ENCODE peak calls at places on chromosome X, in four cellular contexts. N is adrenal gland, R is psoas muscle, B is astrocyte. O is an unnamed sample.

GRCh38 chrX:140141444-140142029 is 176.2 kb upstream of the CXorf66 start:
- DNase-seq in B (no peak), N (peak; percentile 68), R (no peak), O (no peak)

GRCh38 chrX:132924426-132924825 is 34.0 kb downstream of the HS6ST2 start:
- DNase-seq in R (no peak), N (no peak), B (no peak), O (no peak)

GRCh38 chrX:15804563-15804962 is 14.3 kb downstream of the ZRSR2 start:
- DNase-seq in R (no peak), B (no peak), N (no peak), O (no peak)

GRCh38 chrX:132741706-132742105 is 216.7 kb downstream of the HS6ST2 start:
- DNase-seq in B (no peak), R (no peak), N (no peak), O (no peak)

GRCh38 chrX:154516655-154517100 is 646 bp upstream of the FAM3A start:
- DNase-seq in B (peak; percentile 42), N (no peak), R (no peak), O (no peak)

GRCh38 chrX:150456466-150456865 is 93.3 kb downstream of the MAMLD1 start:
- DNase-seq in N (no peak), B (no peak), R (no peak), O (no peak)

GRCh38 chrX:18354369-18355329 is at the start of gene SCML2:
- DNase-seq in B (peak; percentile 12), R (peak; percentile 48), N (peak; percentile 43), O (peak; percentile 78)

GRCh38 chrX:40719731-40720130 is 15.6 kb downstream of the MED14 start:
- DNase-seq in B (peak; percentile 6), R (no peak), N (no peak), O (no peak)

GRCh38 chrX:124230573-124231300 is 101.7 kb upstream of the TEX13D start:
- DNase-seq in R (no peak), N (no peak), B (no peak), O (no peak)

GRCh38 chrX:6313356-6313755 is 84.7 kb upstream of the NLGN4X start:
- DNase-seq in R (no peak), B (no peak), N (no peak), O (no peak)

GRCh38 chrX:41238543-41238942 is 95.4 kb upstream of the DDX3X start:
- DNase-seq in R (no peak), N (no peak), B (peak; percentile 58), O (no peak)

GRCh38 chrX:132877954-132878536 is 80.4 kb downstream of the HS6ST2 start:
- DNase-seq in B (no peak), N (no peak), R (no peak), O (no peak)

GRCh38 chrX:52082578-52082977 is 13.6 kb upstream of the MAGED4B start:
- DNase-seq in N (no peak), B (peak; percentile 53), R (no peak), O (no peak)

GRCh38 chrX:22627576-22627975 is 354.9 kb downstream of the CBLL2 start:
- DNase-seq in N (no peak), B (no peak), R (no peak), O (no peak)

GRCh38 chrX:139875831-139876230 is 57.0 kb downstream of the ATP11C start:
- DNase-seq in B (peak; percentile 16), R (no peak), N (no peak), O (no peak)

GRCh38 chrX:49264460-49264859 is at the start of gene FOXP3:
- DNase-seq in B (no peak), N (no peak), R (no peak), O (no peak)

GRCh38 chrX:7334253-7334935 is 186.4 kb upstream of the PUDP start:
- DNase-seq in R (no peak), N (no peak), B (peak; percentile 85), O (no peak)

GRCh38 chrX:96112689-96113088 is 572.0 kb upstream of the DIAPH2 start:
- DNase-seq in N (no peak), B (no peak), R (no peak), O (no peak)

GRCh38 chrX:129825746-129826505 is 17.8 kb downstream of the ZDHHC9 start:
- DNase-seq in R (no peak), B (no peak), N (no peak), O (no peak)

GRCh38 chrX:140762061-140762460 is 52.5 kb downstream of the LINC00632 start:
- DNase-seq in B (peak; percentile 58), R (no peak), N (peak; percentile 55), O (no peak)

GRCh38 chrX:152733261-152733975 is at the start of the genes CSAG1 and MAGEA12:
- DNase-seq in R (no peak), B (no peak), N (no peak), O (no peak)

GRCh38 chrX:17605676-17606075 is 131.6 kb upstream of the SCML1 start:
- DNase-seq in B (no peak), R (no peak), N (no peak), O (no peak)

GRCh38 chrX:94178145-94178790 is 504.3 kb downstream of the FAM133A start:
- DNase-seq in B (no peak), R (no peak), N (no peak), O (no peak)

GRCh38 chrX:152212969-152213368 is 74.6 kb upstream of the MAGEA10 start:
- DNase-seq in B (no peak), R (no peak), N (no peak), O (no peak)

GRCh38 chrX:123696334-123696733 is 36.5 kb downstream of the THOC2 start:
- DNase-seq in N (no peak), R (no peak), B (no peak), O (no peak)

GRCh38 chrX:20252392-20253231 is 14.1 kb downstream of the RPS6KA3 start:
- DNase-seq in R (peak; percentile 45), N (peak; percentile 69), B (peak; percentile 19), O (peak; percentile 14)

GRCh38 chrX:155662297-155662696 is 49.5 kb upstream of the TMLHE start:
- DNase-seq in N (no peak), R (no peak), B (no peak), O (no peak)

GRCh38 chrX:121221321-121221977 is 174.0 kb downstream of the GLUD2 start:
- DNase-seq in N (no peak), R (no peak), B (no peak), O (no peak)

GRCh38 chrX:96692454-96692853 is 7.8 kb downstream of the DIAPH2 start:
- DNase-seq in N (no peak), B (no peak), R (no peak), O (no peak)

GRCh38 chrX:86369847-86370630 is 221.8 kb downstream of the DACH2 start:
- DNase-seq in B (no peak), N (no peak), R (no peak), O (no peak)

GRCh38 chrX:39755152-39756032 is 342.4 kb downstream of the BCOR start:
- DNase-seq in N (peak; percentile 91), R (peak; percentile 88), B (peak; percentile 94), O (peak; percentile 94)

GRCh38 chrX:14027031-14027430 is 2.7 kb downstream of the GEMIN8 start:
- DNase-seq in R (no peak), N (peak; percentile 32), B (peak; percentile 55), O (peak; percentile 65)

GRCh38 chrX:39302838-39303237 is 501.6 kb downstream of the MID1IP1 start:
- DNase-seq in R (no peak), N (no peak), B (no peak), O (no peak)

DNA sequence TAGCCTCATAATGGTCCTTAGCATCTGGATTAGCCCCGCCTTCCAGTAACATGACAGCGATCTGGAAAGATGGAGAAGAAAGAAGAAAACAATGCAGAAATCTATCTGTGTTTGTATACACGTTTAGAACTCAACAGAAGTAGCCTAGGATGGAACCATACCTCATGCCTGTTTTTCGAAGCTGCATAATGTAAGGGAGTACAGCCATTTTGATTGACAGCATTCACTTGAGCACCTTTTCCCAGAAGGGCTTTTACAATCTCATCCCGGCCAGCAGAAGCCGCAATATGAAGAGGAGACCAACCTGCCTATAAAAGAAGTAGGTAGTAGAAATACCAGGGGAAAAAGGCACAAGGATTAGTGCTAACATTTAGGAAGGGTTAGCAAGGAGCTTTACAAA is 3.5 kb downstream of the PSMD10 start:
- DNase-seq in B (no peak), R (no peak), N (no peak), O (no peak)
- H3K27me3 ChIP-seq in B (no peaks in the 10 kb centered on the region), R (peaks cover 8% of the 10 kb centered on the region), N (no peaks in the 10 kb centered on the region), O (no peaks in the 10 kb centered on the region)

DNA sequence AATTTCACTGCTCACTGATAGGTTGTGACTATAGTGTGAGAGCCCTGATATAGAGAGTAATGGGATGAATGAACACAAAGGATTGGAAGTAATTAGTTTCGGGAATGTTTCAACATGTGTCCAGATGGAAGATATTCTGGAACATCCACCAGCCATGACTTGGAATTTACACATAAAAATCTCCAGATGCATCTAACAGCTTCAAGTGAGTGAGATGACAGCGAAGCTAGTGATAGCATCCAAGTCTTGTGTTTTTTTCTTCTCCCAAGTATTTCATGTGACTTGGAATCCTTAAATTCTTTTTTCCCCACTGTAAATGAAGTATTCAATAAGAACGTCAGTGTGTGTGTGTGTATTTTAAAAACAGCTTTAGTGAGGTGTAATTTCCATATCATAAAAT is 82.1 kb downstream of the CLDN34 start:
- DNase-seq in N (no peak), B (no peak), R (no peak), O (no peak)
- H3K4me1 ChIP-seq in N (no peaks in the 10 kb centered on the region), B (peaks cover 9% of the 10 kb centered on the region), R (peaks cover 24% of the 10 kb centered on the region), O (peaks cover 33% of the 10 kb centered on the region)

DNA sequence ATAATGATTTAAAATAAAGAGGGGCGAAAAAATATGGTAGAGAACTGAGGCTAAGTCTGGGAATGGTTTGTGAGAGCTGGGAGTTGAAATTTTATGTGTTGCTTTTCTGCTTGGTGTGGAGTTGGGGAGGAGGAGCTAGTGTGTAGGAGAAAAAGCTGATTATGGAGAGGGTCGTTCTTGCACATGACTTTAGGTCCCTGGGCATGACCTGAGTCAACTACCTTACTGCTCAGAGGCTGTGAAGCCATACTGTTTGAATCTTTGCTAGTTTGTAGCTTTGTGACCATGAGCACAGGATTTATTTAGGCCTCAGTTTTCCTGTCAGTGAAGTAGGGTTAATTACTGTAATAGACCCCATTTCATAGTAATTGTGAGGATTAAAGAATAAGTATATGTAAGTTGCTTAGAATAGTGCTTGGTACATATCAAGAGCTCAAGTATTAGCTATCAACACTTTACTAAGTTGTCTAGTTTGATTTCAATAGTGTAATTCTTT is 78.6 kb downstream of the KDM6A start:
- DNase-seq in R (no peak), N (no peak), B (no peak), O (no peak)
- H3K4me3 ChIP-seq in R (no peak overlapping the region), N (no peak overlapping the region), B (no peak overlapping the region), O (no peak overlapping the region)

GRCh38 chrX:35122756-35123155 is 180.2 kb downstream of the FAM47B start:
- DNase-seq in R (no peak), B (peak; percentile 20), N (no peak), O (no peak)
- H3K27me3 ChIP-seq in R (no peaks in the 10 kb centered on the region), B (no peaks in the 10 kb centered on the region), N (peaks cover 12% of the 10 kb centered on the region), O (no peaks in the 10 kb centered on the region)

DNA sequence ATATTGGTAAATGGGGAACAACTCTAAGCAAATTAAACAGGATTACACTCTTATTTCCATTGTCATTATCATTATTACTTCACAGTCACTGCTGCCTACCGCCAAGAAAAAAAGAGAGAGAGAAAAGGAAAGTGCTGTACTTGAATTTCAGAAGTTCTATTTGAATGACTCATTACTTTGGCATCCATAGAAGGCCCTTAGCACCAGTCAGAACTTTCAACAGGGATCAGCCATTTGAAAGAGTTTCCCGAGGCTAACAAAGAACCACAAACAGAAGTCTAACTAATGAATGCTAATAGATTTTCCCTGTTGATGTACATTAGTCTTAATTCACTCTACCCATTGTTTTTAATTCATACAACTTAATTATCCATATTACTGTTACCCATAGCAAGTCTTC is 116.3 kb downstream of the SHROOM4 start:
- DNase-seq in N (no peak), B (peak; percentile 86), R (no peak), O (no peak)
- H3K4me1 ChIP-seq in N (no peaks in the 10 kb centered on the region), B (peaks cover 15% of the 10 kb centered on the region), R (no peaks in the 10 kb centered on the region), O (peaks cover 2% of the 10 kb centered on the region)

GRCh38 chrX:384861-385260 is 1.8 kb downstream of the PPP2R3B start:
- DNase-seq in N (no peak), R (no peak), B (no peak), O (peak; percentile 3)
- H3K4me3 ChIP-seq in N (no peak overlapping the region), R (no peak overlapping the region), B (no peak overlapping the region), O (no peak overlapping the region)

GRCh38 chrX:50903387-50904027 is 7.0 kb upstream of the BMP15 start:
- DNase-seq in N (peak; percentile 35), R (no peak), B (peak; percentile 1), O (no peak)
- H3K27me3 ChIP-seq in N (peaks cover 36% of the 10 kb centered on the region), R (peaks cover 11% of the 10 kb centered on the region), B (no peaks in the 10 kb centered on the region), O (no peaks in the 10 kb centered on the region)